ENCODE peak calls at places on chromosomes 3 and 15, in six cellular contexts. F, K, Y, Q, P and T are unnamed samples.

GRCh38 chr3:164723396-164723795 is 354.9 kb downstream of the SI start:
- ATAC-seq in F (no peak), K (no peak), Y (no peak), Q (no peak), P (no peak), T (no peak)

GRCh38 chr15:59154268-59154667 is 49.3 kb downstream of the CCNB2 start:
- ATAC-seq in F (no peak), K (peak), Y (no peak), Q (no peak), P (peak), T (no peak)

GRCh38 chr3:90241481-90241880 is 1134.1 kb downstream of the EPHA3 start:
- ATAC-seq in F (no peak), K (peak), Y (no peak), Q (no peak), P (no peak), T (no peak)

GRCh38 chr15:101008158-101009139 is 89.3 kb downstream of the LRRK1 start:
- ATAC-seq in F (peak), K (peak), Y (peak), Q (peak), P (peak), T (peak)

GRCh38 chr3:52495777-52496602 is 852 bp downstream of the STAB1 start:
- ATAC-seq in F (no peak), K (peak), Y (no peak), Q (no peak), P (peak), T (no peak)

GRCh38 chr15:40151991-40152390 is 8.9 kb upstream of the BUB1B start:
- ATAC-seq in F (no peak), K (no peak), Y (no peak), Q (no peak), P (no peak), T (no peak)

GRCh38 chr3:57927166-57927565 is 81.1 kb upstream of the FLNB start:
- ATAC-seq in F (no peak), K (peak), Y (no peak), Q (no peak), P (no peak), T (no peak)

GRCh38 chr3:124084398-124084881 is 92.5 kb upstream of the ROPN1 start:
- ATAC-seq in F (no peak), K (peak), Y (no peak), Q (no peak), P (no peak), T (no peak)

GRCh38 chr3:58358092-58358491 is 25.4 kb downstream of the PXK start:
- ATAC-seq in F (peak), K (no peak), Y (peak), Q (no peak), P (no peak), T (peak)

GRCh38 chr3:112302061-112302830 is 8.2 kb upstream of the SLC9C1 start:
- ATAC-seq in F (no peak), K (no peak), Y (no peak), Q (no peak), P (no peak), T (no peak)

GRCh38 chr3:141797819-141798405 is 34.7 kb downstream of the GRK7 start:
- ATAC-seq in F (no peak), K (peak), Y (no peak), Q (no peak), P (no peak), T (no peak)

GRCh38 chr3:189799366-189799765 is 168.2 kb downstream of the TP63 start:
- ATAC-seq in F (no peak), K (no peak), Y (no peak), Q (no peak), P (no peak), T (no peak)

GRCh38 chr3:71225951-71226564 is 357.5 kb downstream of the FOXP1 start:
- ATAC-seq in F (no peak), K (peak), Y (no peak), Q (peak), P (no peak), T (no peak)

GRCh38 chr3:4588410-4588809 is 95.3 kb downstream of the ITPR1 start:
- ATAC-seq in F (peak), K (no peak), Y (peak), Q (no peak), P (peak), T (peak)

GRCh38 chr3:23442598-23443383 is 239.7 kb downstream of the UBE2E2 start:
- ATAC-seq in F (no peak), K (no peak), Y (peak), Q (peak), P (peak), T (peak)

GRCh38 chr15:29449136-29449535 is 179.5 kb upstream of the NSMCE3 start:
- ATAC-seq in F (no peak), K (no peak), Y (no peak), Q (no peak), P (no peak), T (no peak)

GRCh38 chr15:35181538-35181937 is 96.4 kb upstream of the NANOGP8 start:
- ATAC-seq in F (no peak), K (no peak), Y (peak), Q (no peak), P (no peak), T (peak)

GRCh38 chr15:61227269-61228024 is 1.7 kb downstream of the RORA start:
- ATAC-seq in F (no peak), K (peak), Y (no peak), Q (no peak), P (peak), T (no peak)

GRCh38 chr3:41418961-41419691 is 219.8 kb downstream of the CTNNB1 start:
- ATAC-seq in F (peak), K (no peak), Y (peak), Q (no peak), P (peak), T (peak)

GRCh38 chr3:31853580-31853979 is 127.5 kb downstream of the OSBPL10 start:
- ATAC-seq in F (no peak), K (no peak), Y (no peak), Q (no peak), P (no peak), T (no peak)

GRCh38 chr15:95684693-95685115 is 645.8 kb upstream of the NR2F2 start:
- ATAC-seq in F (no peak), K (no peak), Y (no peak), Q (no peak), P (peak), T (no peak)

GRCh38 chr3:195100903-195101591 is 169.9 kb downstream of the XXYLT1 start:
- ATAC-seq in F (no peak), K (peak), Y (no peak), Q (no peak), P (peak), T (no peak)

GRCh38 chr3:45332493-45332892 is 55.9 kb upstream of the LARS2 start:
- ATAC-seq in F (no peak), K (no peak), Y (no peak), Q (no peak), P (no peak), T (no peak)

GRCh38 chr3:18100126-18100525 is 325.0 kb downstream of the SATB1 start:
- ATAC-seq in F (no peak), K (no peak), Y (no peak), Q (no peak), P (no peak), T (no peak)

GRCh38 chr3:52124126-52124525 is 30.1 kb downstream of the POC1A start:
- ATAC-seq in F (no peak), K (no peak), Y (no peak), Q (no peak), P (no peak), T (no peak)

GRCh38 chr15:70935631-70936030 is 43.0 kb downstream of the LRRC49 start:
- ATAC-seq in F (no peak), K (no peak), Y (no peak), Q (no peak), P (no peak), T (no peak)

GRCh38 chr3:155946178-155946577 is 75.7 kb downstream of the GMPS start:
- ATAC-seq in F (no peak), K (no peak), Y (no peak), Q (no peak), P (no peak), T (no peak)

GRCh38 chr3:133757701-133758319 is 11.6 kb downstream of the TF start:
- ATAC-seq in F (peak), K (no peak), Y (no peak), Q (no peak), P (no peak), T (no peak)

GRCh38 chr3:186162221-186162620 is 53.3 kb upstream of the ETV5 start:
- ATAC-seq in F (no peak), K (peak), Y (no peak), Q (no peak), P (peak), T (no peak)

GRCh38 chr3:2485027-2485375 is 386.3 kb downstream of the CNTN4 start:
- ATAC-seq in F (no peak), K (peak), Y (no peak), Q (no peak), P (peak), T (no peak)

GRCh38 chr3:72982653-72983366 is 13.8 kb upstream of the PPP4R2 start:
- ATAC-seq in F (no peak), K (no peak), Y (no peak), Q (no peak), P (peak), T (no peak)

GRCh38 chr3:190684776-190685175 is 170.9 kb downstream of the IL1RAP start:
- ATAC-seq in F (no peak), K (no peak), Y (no peak), Q (no peak), P (no peak), T (no peak)